ENCODE peak calls at places on chromosomes 7 and 10, in eight cellular contexts. K, F, I, X, U, R, J and M are unnamed samples.

GRCh38 chr7:108454674-108455523 is 1.3 kb downstream of the NRCAM start:
- DNase-seq in K (peak), F (no peak), I (peak), X (no peak), U (peak), R (no peak), J (peak), M (peak)

GRCh38 chr7:126690848-126691751 is 561.6 kb downstream of the GRM8 start:
- DNase-seq in K (no peak), F (no peak), I (no peak), X (no peak), U (no peak), R (no peak), J (no peak), M (no peak)

GRCh38 chr10:133324198-133324792 is 12.4 kb downstream of the CALY start:
- DNase-seq in K (no peak), F (no peak), I (peak), X (peak), U (peak), R (no peak), J (no peak), M (peak)

GRCh38 chr7:121485457-121486243 is 89.5 kb upstream of the FAM3C start:
- DNase-seq in K (peak), F (no peak), I (peak), X (no peak), U (peak), R (no peak), J (no peak), M (no peak)

GRCh38 chr7:116500071-116500853 is 724 bp downstream of the CAV2 start:
- DNase-seq in K (no peak), F (peak), I (peak), X (no peak), U (peak), R (no peak), J (peak), M (peak)

GRCh38 chr7:30893357-30893756 is 18.3 kb upstream of the AQP1 start:
- DNase-seq in K (peak), F (peak), I (no peak), X (no peak), U (no peak), R (no peak), J (no peak), M (peak)

GRCh38 chr7:34109936-34110626 is 204.7 kb downstream of the BMPER start:
- DNase-seq in K (no peak), F (no peak), I (no peak), X (no peak), U (no peak), R (no peak), J (no peak), M (no peak)

GRCh38 chr10:78436706-78437406 is 403.2 kb downstream of the RPS24 start:
- DNase-seq in K (no peak), F (peak), I (no peak), X (no peak), U (no peak), R (no peak), J (no peak), M (no peak)

GRCh38 chr10:28668363-28669226 is 8.7 kb upstream of the BAMBI start:
- DNase-seq in K (no peak), F (peak), I (no peak), X (peak), U (peak), R (no peak), J (peak), M (no peak)

GRCh38 chr10:123009105-123009805 is 449 bp downstream of the ACADSB start:
- DNase-seq in K (no peak), F (no peak), I (peak), X (peak), U (peak), R (no peak), J (peak), M (peak)